ENCODE peak calls at places on chromosome 2, in four cellular contexts. N is tibial nerve, V is fibroblast of mammary gland, J is BJ. A is an unnamed sample.

GRCh38 chr2:39660612-39661196 is 5.0 kb upstream of the TMEM178A start:
- DNase-seq in N (no peak), V (no peak), J (no peak), A (no peak)

GRCh38 chr2:184927040-184927439 is 328.7 kb downstream of the ZNF804A start:
- DNase-seq in J (no peak), N (no peak), V (no peak), A (no peak)

GRCh38 chr2:234676859-234677450 is 180.1 kb upstream of the ARL4C start:
- DNase-seq in V (no peak), N (no peak), J (no peak), A (no peak)

GRCh38 chr2:99079226-99079625 is 62.3 kb upstream of the C2orf15 start:
- DNase-seq in V (peak), J (no peak), N (no peak), A (no peak)

GRCh38 chr2:2847131-2847740 is 516.2 kb upstream of the MYT1L start:
- DNase-seq in V (no peak), J (no peak), N (no peak), A (no peak)

GRCh38 chr2:131055169-131056065 is 37.8 kb downstream of the FAM168B start:
- DNase-seq in N (no peak), J (peak), V (peak), A (no peak)

GRCh38 chr2:112818094-112818902 is 18.3 kb downstream of the IL1B start:
- DNase-seq in J (no peak), V (no peak), N (no peak), A (no peak)

GRCh38 chr2:205776139-205776538 is 93.8 kb downstream of the NRP2 start:
- DNase-seq in N (no peak), J (no peak), V (peak), A (no peak)

GRCh38 chr2:152093464-152093863 is 5.4 kb downstream of the CACNB4 start:
- DNase-seq in J (no peak), N (no peak), V (no peak), A (no peak)

GRCh38 chr2:95262896-95263542 is 11.2 kb upstream of the PROM2 start:
- DNase-seq in N (no peak), J (no peak), V (no peak), A (no peak)

GRCh38 chr2:126739093-126739492 is 83.1 kb downstream of the GYPC start:
- DNase-seq in V (no peak), N (no peak), J (no peak), A (no peak)

GRCh38 chr2:16223481-16224177 is 283.3 kb downstream of the MYCN start:
- DNase-seq in N (no peak), J (no peak), V (no peak), A (no peak)

GRCh38 chr2:167537743-167538142 is 649.5 kb downstream of the XIRP2 start:
- DNase-seq in N (no peak), J (no peak), V (no peak), A (no peak)

GRCh38 chr2:241609859-241610793 is 26.8 kb downstream of the THAP4 start:
- DNase-seq in V (peak), J (peak), N (peak), A (peak)

GRCh38 chr2:18804540-18804939 is 215.2 kb upstream of the NT5C1B start:
- DNase-seq in V (no peak), J (no peak), N (no peak), A (no peak)

GRCh38 chr2:33344230-33344629 is 132.2 kb upstream of the RASGRP3 start:
- DNase-seq in J (no peak), N (no peak), V (no peak), A (no peak)

GRCh38 chr2:46540496-46541342 is 61.4 kb downstream of the TMEM247 start:
- DNase-seq in N (peak), V (peak), J (peak), A (peak)

GRCh38 chr2:234711308-234711707 is 214.4 kb upstream of the ARL4C start:
- DNase-seq in N (no peak), J (no peak), V (no peak), A (no peak)

GRCh38 chr2:26723475-26723874 is 31.0 kb downstream of the KCNK3 start:
- DNase-seq in V (no peak), N (no peak), J (no peak), A (no peak)

GRCh38 chr2:222879602-222879933 is 18.7 kb downstream of the ACSL3 start:
- DNase-seq in J (no peak), V (no peak), N (no peak), A (no peak)

GRCh38 chr2:51301376-51301775 is 269.4 kb upstream of the NRXN1 start:
- DNase-seq in N (no peak), J (no peak), V (no peak), A (no peak)

GRCh38 chr2:135916232-135916631 is 40.0 kb upstream of the MCM6 start:
- DNase-seq in N (peak), J (no peak), V (peak), A (peak)

GRCh38 chr2:143397886-143398614 is 268.8 kb downstream of the ARHGAP15 start:
- DNase-seq in N (no peak), J (peak), V (peak), A (no peak)

GRCh38 chr2:199223791-199224190 is 233.9 kb downstream of the SATB2 start:
- DNase-seq in J (no peak), N (no peak), V (peak), A (no peak)

GRCh38 chr2:85712261-85712660 is 18.1 kb downstream of the GNLY start:
- DNase-seq in J (no peak), V (no peak), N (no peak), A (no peak)

GRCh38 chr2:188378551-188378950 is 86.9 kb downstream of the GULP1 start:
- DNase-seq in N (no peak), V (peak), J (no peak), A (no peak)

GRCh38 chr2:198441246-198441645 is 636.9 kb downstream of the PLCL1 start:
- DNase-seq in N (no peak), V (no peak), J (no peak), A (peak)

GRCh38 chr2:75964646-75965045 is 253.9 kb upstream of the GCFC2 start:
- DNase-seq in V (no peak), J (no peak), N (no peak), A (no peak)

GRCh38 chr2:122500316-122501105 is 745.1 kb downstream of the TSN start:
- DNase-seq in N (no peak), V (no peak), J (no peak), A (no peak)

GRCh38 chr2:158602027-158602426 is 145.3 kb downstream of the PKP4 start:
- DNase-seq in J (no peak), V (no peak), N (no peak), A (no peak)

GRCh38 chr2:160876029-160876428 is 284.2 kb upstream of the TANK start:
- DNase-seq in V (no peak), J (no peak), N (no peak), A (no peak)

GRCh38 chr2:79219383-79219988 is 59.9 kb upstream of the REG3A start:
- DNase-seq in V (peak), J (no peak), N (peak), A (peak)

GRCh38 chr2:241767464-241768250 is 9.0 kb upstream of the GAL3ST2 start:
- DNase-seq in J (no peak), V (no peak), N (no peak), A (no peak)

GRCh38 chr2:75246441-75247167 is 47.3 kb upstream of the TACR1 start:
- DNase-seq in V (no peak), N (no peak), J (no peak), A (no peak)

GRCh38 chr2:200306969-200307811 is 697 bp downstream of the SPATS2L start:
- DNase-seq in J (no peak), V (no peak), N (peak), A (no peak)

GRCh38 chr2:38959938-38960608 is 70.4 kb downstream of the ARHGEF33 start:
- DNase-seq in J (no peak), N (peak), V (peak), A (peak)

GRCh38 chr2:172456002-172456401 is 28.6 kb downstream of the ITGA6 start:
- DNase-seq in V (no peak), N (no peak), J (no peak), A (no peak)

GRCh38 chr2:118661184-118661583 is 186.3 kb downstream of the EN1 start:
- DNase-seq in V (peak), J (no peak), N (no peak), A (no peak)
- TF ChIP-seq CTCF in V (peak), J (no peak), N (no peak), A (no peak)

DNA sequence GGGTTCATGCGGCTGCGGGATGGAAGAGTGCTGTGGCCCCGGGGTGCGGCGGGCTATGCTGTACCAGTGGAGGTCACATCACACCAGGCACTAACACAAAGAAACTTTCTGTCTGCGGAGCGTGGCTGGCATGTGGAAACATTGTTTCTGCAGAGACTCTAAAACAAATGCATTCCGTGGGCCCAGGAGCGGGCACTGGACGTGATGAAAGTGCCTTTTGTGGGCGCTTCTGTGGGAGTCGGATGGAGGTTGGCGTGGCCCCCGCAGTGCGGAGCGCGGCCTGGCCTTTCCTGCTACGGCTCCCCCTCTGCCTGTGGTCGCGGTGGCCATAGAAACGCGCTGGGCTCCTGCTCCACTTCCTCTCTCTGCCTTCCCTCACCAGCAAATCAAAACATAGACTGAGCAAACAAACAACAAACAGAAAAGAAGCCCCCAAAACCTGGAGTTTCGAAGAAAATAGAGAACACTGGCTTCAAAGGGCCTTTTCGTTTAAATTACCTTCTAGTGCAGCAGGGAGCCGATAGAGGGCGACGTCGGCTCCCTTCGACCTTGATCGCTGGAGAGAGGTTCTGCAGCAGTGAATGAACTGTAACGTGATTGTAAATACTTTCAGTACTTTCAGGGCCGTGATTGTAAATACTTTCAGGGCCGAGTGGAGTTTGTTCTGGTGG is 51.4 kb downstream of the KIF5C start:
- DNase-seq in V (peak), J (no peak), N (no peak), A (no peak)
- H3K4me3 ChIP-seq in V (no peak), J (no peak), N (no peak), A (no peak)

GRCh38 chr2:21428754-21429153 is 305.0 kb downstream of the TDRD15 start:
- DNase-seq in N (no peak), J (no peak), V (no peak), A (no peak)
- TF ChIP-seq CTCF in N (no peak), J (no peak), V (no peak), A (no peak)

GRCh38 chr2:61967262-61967661 is 61.8 kb downstream of the COMMD1 start:
- DNase-seq in J (no peak), N (no peak), V (no peak), A (no peak)

GRCh38 chr2:61966087-61966727 is 60.7 kb downstream of the COMMD1 start:
- DNase-seq in J (no peak), N (no peak), V (no peak), A (no peak)

GRCh38 chr2:61969376-61969775 is 63.9 kb downstream of the COMMD1 start:
- DNase-seq in N (no peak), J (no peak), V (peak), A (no peak)

DNA sequence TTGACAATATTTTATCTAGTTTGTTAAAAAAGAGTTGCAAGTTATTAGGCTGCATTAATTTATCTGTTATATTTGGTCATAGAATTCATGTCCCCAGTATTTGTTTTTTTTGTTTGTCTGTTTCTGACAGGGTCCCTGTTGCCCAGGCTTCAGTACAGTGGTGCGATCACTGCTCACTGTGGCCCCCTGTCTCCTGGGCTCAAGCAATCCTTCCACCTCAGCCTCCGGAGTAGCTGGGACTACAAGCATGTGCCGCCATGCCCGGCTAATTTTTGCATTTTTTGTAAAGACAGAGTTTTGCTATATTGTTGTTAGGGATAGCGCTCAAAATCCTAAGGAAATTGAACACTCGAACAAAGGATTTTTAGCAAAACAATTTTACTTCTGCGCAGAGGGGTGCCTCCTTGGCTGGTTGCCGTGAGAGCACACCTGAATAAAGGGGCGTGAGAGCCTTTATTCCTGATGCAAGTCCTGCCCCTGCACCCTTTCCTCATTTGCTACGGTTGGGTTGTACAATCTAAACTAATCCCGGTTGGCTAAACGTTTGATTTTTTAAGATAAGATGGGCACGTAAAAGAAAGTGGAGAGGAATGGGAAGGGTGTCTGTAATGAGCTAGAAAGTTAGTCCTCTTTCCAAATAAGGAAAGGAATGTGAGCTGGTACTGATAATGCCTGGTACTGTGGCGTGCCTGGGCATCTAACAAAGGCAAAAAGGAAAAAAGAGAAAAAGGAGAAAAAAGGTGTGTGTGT is 65.5 kb downstream of the COMMD1 start:
- DNase-seq in V (no peak), N (no peak), J (no peak), A (peak)
- H3K4me3 ChIP-seq in V (no peak), N (no peak), J (no peak), A (no peak)

GRCh38 chr2:55048514-55048924 is 1.7 kb downstream of the RTN4 start:
- DNase-seq in V (peak), N (peak), J (no peak), A (no peak)
- TF ChIP-seq CTCF in V (peak), N (no peak), J (peak), A (no peak)

GRCh38 chr2:121285077-121285449 is at the start of gene TFCP2L1:
- DNase-seq in V (no peak), N (no peak), J (no peak), A (no peak)
- H3K4me3 ChIP-seq in V (no peak), N (peak), J (no peak), A (peak)

DNA sequence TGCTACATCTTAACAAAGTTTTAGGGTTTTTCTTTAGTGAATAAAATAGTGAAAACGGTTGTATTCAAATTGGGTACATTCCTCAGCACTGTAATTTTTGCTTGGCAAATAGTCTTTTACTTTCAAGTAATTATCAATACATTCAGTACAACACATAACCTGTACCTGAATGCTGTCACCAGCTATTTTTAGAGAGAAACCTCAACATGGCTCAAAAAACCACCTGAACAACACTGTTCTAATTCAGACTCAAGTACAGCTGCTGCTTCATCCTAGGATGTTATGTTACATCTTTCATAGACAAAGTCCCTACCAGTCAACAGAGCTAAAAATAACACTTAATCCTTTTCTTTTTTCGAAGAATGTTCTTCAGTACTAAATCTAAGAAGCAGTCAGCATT is 20.6 kb downstream of the PDIA6 start:
- DNase-seq in N (no peak), J (no peak), V (no peak), A (no peak)
- TF ChIP-seq CTCF in N (no peak), J (no peak), V (no peak), A (no peak)